ENCODE peak calls at places on chromosomes 12 and 14, in four cellular contexts. S is lower lobe of right lung, X is ovary, I is Karpas-422. C is an unnamed sample.

GRCh38 chr14:30375280-30375892 is 183.6 kb upstream of the G2E3 start:
- DNase-seq in I (peak; percentile 92), S (peak; percentile 55), X (no peak), C (peak; percentile 29)

GRCh38 chr12:129532707-129533499 is 370.9 kb downstream of the TMEM132D start:
- DNase-seq in S (no peak), I (no peak), X (no peak), C (no peak)

GRCh38 chr12:19138551-19139344 is 9.2 kb downstream of the PLEKHA5 start:
- DNase-seq in X (no peak), S (no peak), I (no peak), C (no peak)

GRCh38 chr12:122835693-122836026 is 403 bp downstream of the HIP1R start:
- DNase-seq in S (peak; percentile 58), X (no peak), I (peak; percentile 64), C (no peak)

GRCh38 chr12:56122637-56123036 is 4.6 kb downstream of the ZC3H10 start:
- DNase-seq in I (no peak), X (no peak), S (no peak), C (no peak)

GRCh38 chr12:114952573-114953196 is 268.7 kb upstream of the TBX3 start:
- DNase-seq in I (no peak), S (no peak), X (peak; percentile 26), C (no peak)

GRCh38 chr12:6266431-6267006 is 44.0 kb upstream of the PLEKHG6 start:
- DNase-seq in I (no peak), X (no peak), S (peak; percentile 85), C (no peak)

GRCh38 chr14:89753828-89754439 is 200.6 kb downstream of the EFCAB11 start:
- DNase-seq in I (no peak), X (no peak), S (no peak), C (no peak)

GRCh38 chr14:89399594-89400068 is 17.4 kb downstream of the FOXN3 start:
- DNase-seq in S (no peak), X (no peak), I (no peak), C (no peak)

GRCh38 chr12:25645421-25645820 is 92.3 kb upstream of the LMNTD1 start:
- DNase-seq in X (no peak), I (no peak), S (no peak), C (no peak)

GRCh38 chr14:94337274-94337673 is 14.1 kb upstream of the SERPINA6 start:
- DNase-seq in S (no peak), X (no peak), I (no peak), C (no peak)
- H3K4me1 ChIP-seq in S (peaks cover 8% of the 10 kb centered on the region), X (peaks cover 3% of the 10 kb centered on the region), I (no peaks in the 10 kb centered on the region), C (no peaks in the 10 kb centered on the region)

GRCh38 chr14:49992901-49993335 is 100.0 kb downstream of the ARF6 start:
- DNase-seq in I (peak; percentile 56), S (no peak), X (no peak), C (no peak)
- H3K4me1 ChIP-seq in I (peaks cover 14% of the 10 kb centered on the region), S (no peaks in the 10 kb centered on the region), X (peaks cover 1% of the 10 kb centered on the region), C (no peaks in the 10 kb centered on the region)

GRCh38 chr12:42477931-42478330 is 111.6 kb downstream of the PRICKLE1 start:
- DNase-seq in X (no peak), I (no peak), S (no peak), C (no peak)

GRCh38 chr12:42473130-42473529 is 116.4 kb downstream of the PRICKLE1 start:
- DNase-seq in I (no peak), S (no peak), X (no peak), C (no peak)

GRCh38 chr12:42474391-42474790 is 115.2 kb downstream of the PRICKLE1 start:
- DNase-seq in I (no peak), X (no peak), S (no peak), C (no peak)

GRCh38 chr12:42473561-42473960 is 116.0 kb downstream of the PRICKLE1 start:
- DNase-seq in X (no peak), S (no peak), I (no peak), C (no peak)

GRCh38 chr12:42475055-42475454 is 114.5 kb downstream of the PRICKLE1 start:
- DNase-seq in I (no peak), S (no peak), X (no peak), C (no peak)
- H3K4me1 ChIP-seq in I (peaks cover 47% of the 10 kb centered on the region), S (peaks cover 6% of the 10 kb centered on the region), X (peaks cover 2% of the 10 kb centered on the region), C (no peaks in the 10 kb centered on the region)

DNA sequence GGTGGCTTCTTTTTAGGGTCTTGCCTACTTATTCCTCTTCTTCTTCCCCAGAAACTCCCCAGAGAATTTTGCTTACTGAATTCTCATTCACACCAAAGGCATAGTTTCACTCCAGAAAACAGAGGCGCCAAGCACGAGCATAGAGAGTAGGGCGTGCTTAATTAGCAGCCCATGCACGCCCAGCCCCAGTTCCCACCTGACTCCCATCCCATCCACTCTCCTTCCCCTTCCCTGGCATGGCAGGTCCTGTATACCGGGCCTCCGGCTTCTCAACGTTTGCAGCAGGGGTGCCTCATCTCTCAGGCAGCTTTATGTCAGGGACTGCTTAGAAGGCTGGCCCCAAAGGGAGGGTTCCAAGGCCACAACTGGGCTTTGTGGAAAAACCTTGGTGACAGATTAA is 62.7 kb downstream of the ACTN1 start:
- DNase-seq in I (no peak), S (peak; percentile 20), X (no peak), C (no peak)
- H3K4me1 ChIP-seq in I (no peaks in the 10 kb centered on the region), S (peaks cover 12% of the 10 kb centered on the region), X (no peaks in the 10 kb centered on the region), C (no peaks in the 10 kb centered on the region)

GRCh38 chr14:64725360-64725815 is 21.2 kb downstream of the PLEKHG3 start:
- DNase-seq in I (peak; percentile 65), X (no peak), S (no peak), C (no peak)
- H3K4me1 ChIP-seq in I (peaks cover 17% of the 10 kb centered on the region), X (peaks cover 14% of the 10 kb centered on the region), S (peaks cover 39% of the 10 kb centered on the region), C (peaks cover 6% of the 10 kb centered on the region)

C was measured in prostate gland.